ENCODE peak calls at places on chromosomes 1 and 21, in four cellular contexts. G is AG04450, L is AG04449, Z is tibial nerve. E is an unnamed sample.

GRCh38 chr1:198437352-198437751 is 103.1 kb downstream of the ATP6V1G3 start:
- DNase-seq in G (no peak), L (no peak), Z (no peak), E (no peak)

GRCh38 chr1:235470741-235471439 is 33.4 kb downstream of the B3GALNT2 start:
- DNase-seq in G (no peak), L (no peak), Z (no peak), E (no peak)

GRCh38 chr1:166933633-166934032 is 41.7 kb downstream of the ILDR2 start:
- DNase-seq in G (no peak), L (no peak), Z (no peak), E (no peak)

GRCh38 chr21:33036430-33037162 is 10.9 kb downstream of the OLIG2 start:
- DNase-seq in G (peak; percentile 18), L (no peak), Z (no peak), E (peak; percentile 13)

GRCh38 chr1:206883160-206883559 is 14.1 kb upstream of the IL24 start:
- DNase-seq in G (no peak), L (no peak), Z (no peak), E (no peak)

GRCh38 chr1:116574581-116575291 is 3.9 kb upstream of the CD58 start:
- DNase-seq in G (no peak), L (no peak), Z (peak; percentile 78), E (no peak)

GRCh38 chr1:67126111-67126746 is 8.5 kb downstream of the C1orf141 start:
- DNase-seq in G (no peak), L (no peak), Z (no peak), E (no peak)

GRCh38 chr21:17613242-17613676 is 558 bp upstream of the BTG3 start:
- DNase-seq in G (no peak), L (no peak), Z (peak; percentile 36), E (no peak)

GRCh38 chr1:235050911-235051360 is 77.7 kb downstream of the TOMM20 start:
- DNase-seq in G (no peak), L (no peak), Z (no peak), E (peak; percentile 72)

GRCh38 chr1:232271991-232272589 is 357.8 kb downstream of the SIPA1L2 start:
- DNase-seq in G (peak; percentile 15), L (peak; percentile 2), Z (peak; percentile 19), E (no peak)

GRCh38 chr1:246258250-246258649 is 248.8 kb downstream of the SMYD3 start:
- DNase-seq in G (no peak), L (no peak), Z (no peak), E (no peak)

GRCh38 chr1:48882020-48882419 is 105.3 kb upstream of the BEND5 start:
- DNase-seq in G (no peak), L (no peak), Z (no peak), E (no peak)

GRCh38 chr1:207861442-207862177 is 49.3 kb downstream of the CD34 start:
- DNase-seq in G (no peak), L (no peak), Z (no peak), E (no peak)

GRCh38 chr1:78015148-78015547 is 10.4 kb downstream of the DNAJB4 start:
- DNase-seq in G (no peak), L (no peak), Z (no peak), E (no peak)

GRCh38 chr1:60697204-60697994 is 385.0 kb upstream of the NFIA start:
- DNase-seq in G (no peak), L (no peak), Z (no peak), E (no peak)

GRCh38 chr21:39022901-39023693 is 160.2 kb downstream of the PSMG1 start:
- DNase-seq in G (no peak), L (no peak), Z (peak; percentile 52), E (no peak)

GRCh38 chr1:36977736-36978314 is 56.5 kb downstream of the GRIK3 start:
- DNase-seq in G (no peak), L (no peak), Z (no peak), E (no peak)

GRCh38 chr1:44985747-44986359 is 542 bp downstream of the EIF2B3 start:
- DNase-seq in G (peak; percentile 4), L (no peak), Z (no peak), E (no peak)

GRCh38 chr21:17758703-17759102 is 60.5 kb downstream of the C21orf91 start:
- DNase-seq in G (no peak), L (no peak), Z (no peak), E (no peak)

GRCh38 chr1:16006552-16007485 is 2.8 kb downstream of the SRARP start:
- DNase-seq in G (no peak), L (no peak), Z (no peak), E (no peak)

GRCh38 chr1:174359454-174359805 is 88.3 kb upstream of the GPR52 start:
- DNase-seq in G (no peak), L (no peak), Z (no peak), E (no peak)

GRCh38 chr1:185568155-185569123 is 165.8 kb upstream of the HMCN1 start:
- DNase-seq in G (no peak), L (no peak), Z (no peak), E (no peak)

DNA sequence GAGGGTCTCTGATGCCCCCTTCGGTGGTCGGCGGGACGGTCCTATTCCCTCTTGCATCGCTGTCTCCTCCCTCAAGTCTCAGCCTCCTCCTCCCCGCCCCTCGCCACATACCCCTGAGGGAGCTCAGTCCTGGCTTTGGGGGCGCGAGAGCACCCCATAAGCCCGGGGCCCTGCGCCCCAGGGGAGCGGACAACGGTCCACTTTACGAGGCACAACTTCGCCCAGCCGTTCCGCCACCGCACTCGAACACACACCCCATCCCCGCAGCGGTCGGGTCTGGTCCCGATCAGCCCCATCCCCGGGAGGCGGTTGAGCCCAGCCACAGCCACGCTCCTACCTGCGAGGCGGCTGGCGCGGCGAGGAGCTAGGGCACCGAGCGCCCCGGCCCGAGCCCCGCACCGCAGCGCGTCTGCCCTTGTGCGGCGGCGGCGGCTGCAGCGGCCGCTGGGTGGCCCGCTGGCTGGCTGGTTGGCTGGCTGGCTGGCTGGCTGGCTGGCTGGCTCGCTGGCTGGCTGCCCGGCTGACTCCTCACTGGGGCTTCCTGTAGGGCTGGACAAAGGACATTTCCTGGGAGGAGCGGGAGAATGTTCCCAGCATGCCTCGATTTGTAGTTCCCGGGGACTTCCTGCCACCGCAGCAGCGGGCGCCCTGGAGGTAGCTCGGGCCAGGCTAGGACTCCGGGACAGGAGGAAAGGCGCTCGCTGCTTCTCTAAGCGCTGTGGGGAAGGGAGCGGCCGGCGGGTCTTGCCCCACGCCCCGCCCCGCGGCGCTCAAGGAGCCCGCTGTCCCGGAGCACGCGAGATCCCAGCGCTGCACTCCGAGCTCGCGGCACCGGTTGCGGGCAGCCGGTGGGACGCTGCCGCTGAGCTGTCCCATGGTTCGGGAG is at the start of gene ZNF697:
- DNase-seq in G (peak; percentile 95), L (peak; percentile 93), Z (peak; percentile 95), E (peak; percentile 95)
- H3K4me3 ChIP-seq in G (peak within 1 kb of the TSS; percentile 98), L (peak within 1 kb of the TSS; percentile 86), Z (peak within 1 kb of the TSS; percentile 74), E (peak within 1 kb of the TSS; percentile 72)

DNA sequence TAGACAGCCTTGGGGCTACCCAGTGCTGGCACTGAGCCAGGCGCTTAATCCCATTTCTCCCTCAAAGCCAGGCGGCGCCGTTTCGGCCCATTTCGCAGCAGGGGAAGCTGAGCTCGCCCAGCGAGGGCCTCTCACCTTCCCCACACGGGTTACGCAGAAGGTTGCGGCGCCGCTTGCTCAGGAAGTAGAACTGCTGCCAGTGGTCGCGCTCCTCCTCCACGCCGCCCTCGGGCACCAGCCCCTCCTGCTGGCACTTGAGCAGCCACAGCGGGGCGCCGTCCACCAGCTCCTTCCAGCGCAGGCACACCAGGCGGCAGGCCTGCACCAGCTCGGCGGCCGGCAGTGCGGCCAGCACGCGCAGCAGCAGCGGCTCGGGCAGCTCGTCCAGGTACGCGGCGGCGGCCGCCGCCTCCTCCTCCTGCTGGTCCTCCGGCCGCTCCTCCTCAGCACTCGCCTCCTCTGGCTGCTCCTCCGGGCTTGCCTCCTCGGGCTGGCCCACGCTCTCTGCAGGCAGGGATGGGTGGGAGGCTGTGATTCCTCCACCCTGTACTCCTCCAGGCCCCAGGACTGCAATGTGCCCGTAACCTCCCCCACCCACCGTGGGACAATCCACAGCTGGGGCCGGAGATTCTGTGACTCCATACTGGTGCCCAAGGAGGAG is 3.8 kb downstream of the FBXO2 start:
- DNase-seq in G (peak; percentile 13), L (no peak), Z (peak; percentile 28), E (no peak)
- TF ChIP-seq CTCF in G (peak; percentile 61), L (peak; percentile 76), Z (peak; percentile 88), E (peak; percentile 72)

DNA sequence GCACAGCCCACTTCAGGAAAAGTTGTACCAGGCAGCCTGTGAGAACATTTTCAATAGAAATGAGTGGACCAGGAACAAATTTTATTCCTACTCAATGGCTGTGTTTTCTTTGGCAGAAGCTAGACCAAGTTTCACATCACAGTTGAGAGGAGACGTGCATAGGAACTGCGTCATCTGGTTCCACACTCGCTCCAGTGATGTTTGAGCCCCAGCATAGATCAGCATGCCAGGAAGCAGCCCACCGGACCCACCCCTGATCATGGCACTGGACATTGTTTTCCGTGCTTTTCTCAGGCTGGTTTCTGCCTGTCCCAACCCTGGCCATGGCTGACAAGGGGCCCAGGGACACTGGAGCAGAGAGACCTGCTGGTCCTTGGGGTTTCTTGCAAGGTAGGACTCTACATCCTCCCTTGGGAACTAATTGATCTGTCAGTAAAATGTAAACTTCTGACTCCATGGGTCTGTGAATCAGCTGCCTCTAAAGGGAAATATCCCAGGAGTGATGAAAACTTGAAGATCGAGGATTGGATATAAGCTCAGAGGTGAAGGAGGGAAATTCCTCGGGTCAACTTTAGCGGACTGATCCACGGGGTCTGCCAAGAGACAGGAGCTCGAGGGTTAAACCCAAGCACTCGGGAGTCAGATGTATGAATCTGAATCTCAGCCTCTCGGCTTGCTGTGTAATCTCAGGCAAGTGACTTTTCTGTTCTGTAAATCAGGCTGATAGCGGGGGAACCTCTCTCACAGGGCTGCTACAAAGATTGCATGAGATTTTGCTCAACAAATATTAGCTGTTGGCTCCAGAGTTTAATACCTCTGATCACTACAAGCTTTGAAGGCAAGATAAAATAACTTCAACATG is 35.7 kb downstream of the NEK2 start:
- DNase-seq in G (peak; percentile 71), L (peak; percentile 60), Z (no peak), E (peak; percentile 78)
- H3K4me3 ChIP-seq in G (peak overlapping the region; percentile 35), L (peak overlapping the region; percentile 15), Z (no peak overlapping the region), E (peak overlapping the region; percentile 7)

DNA sequence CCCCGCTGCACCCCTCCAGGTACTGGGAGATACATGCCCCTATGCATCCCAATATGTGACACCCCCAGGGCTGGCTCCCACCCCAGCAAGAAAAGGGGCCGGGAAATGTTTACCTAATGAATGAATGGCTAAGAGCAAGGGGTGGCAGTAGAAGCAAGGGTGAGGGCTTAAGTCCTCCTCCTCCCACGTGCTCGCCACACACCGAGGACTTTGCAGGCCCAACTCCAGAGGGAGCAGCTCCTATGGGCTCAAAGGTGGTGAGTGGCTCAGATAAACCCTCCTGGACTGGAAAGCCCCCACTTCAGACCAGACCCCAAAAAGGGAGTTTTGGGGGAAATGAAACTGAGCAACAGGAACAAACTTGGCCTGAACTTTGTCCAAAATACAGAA is 11.4 kb downstream of the SLC45A3 start:
- DNase-seq in G (no peak), L (no peak), Z (no peak), E (no peak)
- TF ChIP-seq CTCF in G (no peak), L (no peak), Z (no peak), E (no peak)

DNA sequence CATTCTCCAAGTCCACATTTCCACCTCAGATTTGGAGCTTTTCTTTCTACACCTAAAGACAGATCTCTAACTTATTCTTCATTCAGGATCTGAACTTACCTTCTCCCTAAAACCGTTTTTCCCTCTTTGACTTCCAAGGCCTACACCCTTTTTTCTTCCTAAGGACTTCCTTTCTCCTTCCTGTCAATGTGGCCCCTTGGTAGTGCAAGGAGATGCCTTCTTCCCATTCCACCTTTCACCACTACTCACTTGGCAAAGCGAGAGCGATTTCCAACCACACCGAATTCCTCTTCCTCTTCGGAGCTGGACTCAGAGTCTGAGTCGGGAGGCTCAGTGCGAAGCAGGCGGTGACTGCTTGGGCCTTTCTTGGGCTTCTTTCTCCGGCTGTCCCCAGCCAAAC is 1.3 kb downstream of the EFCAB14 start:
- DNase-seq in G (no peak), L (no peak), Z (no peak), E (no peak)
- H3K4me3 ChIP-seq in G (peak overlapping the region; percentile 90), L (peak overlapping the region; percentile 91), Z (peak overlapping the region; percentile 97), E (peak overlapping the region; percentile 83)